ENCODE peak calls at places on chromosomes 2 and 18, in nine cellular contexts. O, F, Y, J, E, Q, I, D and U are unnamed samples.

GRCh38 chr2:186726938-186727337 is 33.1 kb downstream of the FAM171B start:
- DNase-seq in O (no peak), F (no peak), Y (no peak), J (no peak), E (no peak), Q (no peak), I (no peak), D (no peak), U (no peak)

GRCh38 chr18:26827581-26827980 is 37.9 kb downstream of the AQP4 start:
- DNase-seq in O (no peak), F (no peak), Y (no peak), J (no peak), E (no peak), Q (no peak), I (no peak), D (no peak), U (no peak)

GRCh38 chr2:54836477-54836876 is 113.0 kb downstream of the EML6 start:
- DNase-seq in O (no peak), F (no peak), Y (no peak), J (no peak), E (no peak), Q (no peak), I (no peak), D (no peak), U (no peak)

GRCh38 chr2:45184606-45185005 is 175.4 kb upstream of the SIX2 start:
- DNase-seq in O (no peak), F (peak), Y (no peak), J (no peak), E (no peak), Q (no peak), I (no peak), D (no peak), U (peak)

GRCh38 chr2:113858764-113859163 is 31.1 kb upstream of the ACTR3 start:
- DNase-seq in O (no peak), F (peak), Y (no peak), J (no peak), E (no peak), Q (no peak), I (no peak), D (no peak), U (no peak)

GRCh38 chr18:189254-189653 is 30.9 kb downstream of the USP14 start:
- DNase-seq in O (no peak), F (no peak), Y (no peak), J (no peak), E (no peak), Q (no peak), I (peak), D (no peak), U (no peak)

GRCh38 chr2:8602809-8603208 is 79.0 kb upstream of the ID2 start:
- DNase-seq in O (no peak), F (no peak), Y (no peak), J (no peak), E (no peak), Q (no peak), I (no peak), D (no peak), U (no peak)

GRCh38 chr2:209331291-209331844 is 92.5 kb upstream of the MAP2 start:
- DNase-seq in O (no peak), F (peak), Y (no peak), J (peak), E (no peak), Q (no peak), I (peak), D (no peak), U (no peak)

GRCh38 chr2:191713837-191714236 is 35.9 kb downstream of the NABP1 start:
- DNase-seq in O (no peak), F (no peak), Y (no peak), J (no peak), E (no peak), Q (no peak), I (peak), D (no peak), U (peak)

GRCh38 chr2:31541853-31542252 is 38.9 kb downstream of the SRD5A2 start:
- DNase-seq in O (no peak), F (no peak), Y (no peak), J (no peak), E (no peak), Q (no peak), I (no peak), D (no peak), U (no peak)

GRCh38 chr2:224221455-224221913 is 180.4 kb downstream of the FAM124B start:
- DNase-seq in O (no peak), F (peak), Y (no peak), J (no peak), E (no peak), Q (no peak), I (no peak), D (no peak), U (no peak)

GRCh38 chr2:70767094-70767698 is 804 bp downstream of the ADD2 start:
- DNase-seq in O (no peak), F (peak), Y (no peak), J (peak), E (no peak), Q (no peak), I (no peak), D (no peak), U (peak)

GRCh38 chr2:191321861-191322662 is 76.9 kb downstream of the MYO1B start:
- DNase-seq in O (peak), F (no peak), Y (no peak), J (peak), E (no peak), Q (no peak), I (no peak), D (no peak), U (no peak)

GRCh38 chr2:130288467-130289403 is 54.0 kb upstream of the IMP4 start:
- DNase-seq in O (no peak), F (no peak), Y (no peak), J (peak), E (no peak), Q (no peak), I (no peak), D (no peak), U (peak)

GRCh38 chr2:132582360-132582759 is 87.6 kb downstream of the LYPD1 start:
- DNase-seq in O (peak), F (no peak), Y (no peak), J (no peak), E (peak), Q (no peak), I (no peak), D (no peak), U (no peak)

GRCh38 chr18:79589601-79590091 is 90.0 kb upstream of the CTDP1 start:
- DNase-seq in O (no peak), F (no peak), Y (peak), J (no peak), E (no peak), Q (peak), I (no peak), D (no peak), U (no peak)

GRCh38 chr2:196453613-196454047 is 185.9 kb upstream of the CCDC150 start:
- DNase-seq in O (no peak), F (peak), Y (no peak), J (peak), E (no peak), Q (no peak), I (peak), D (peak), U (peak)

GRCh38 chr2:236177967-236178909 is 10.1 kb upstream of the GBX2 start:
- DNase-seq in O (no peak), F (peak), Y (peak), J (peak), E (peak), Q (peak), I (peak), D (peak), U (peak)

GRCh38 chr2:236176417-236176816 is 8.2 kb upstream of the GBX2 start:
- DNase-seq in O (no peak), F (peak), Y (peak), J (peak), E (no peak), Q (no peak), I (peak), D (no peak), U (no peak)

GRCh38 chr2:236176951-236177350 is 8.8 kb upstream of the GBX2 start:
- DNase-seq in O (no peak), F (no peak), Y (peak), J (peak), E (no peak), Q (no peak), I (no peak), D (no peak), U (no peak)

GRCh38 chr2:236178921-236179652 is 10.9 kb upstream of the GBX2 start:
- DNase-seq in O (no peak), F (no peak), Y (no peak), J (peak), E (no peak), Q (no peak), I (no peak), D (no peak), U (no peak)

DNA sequence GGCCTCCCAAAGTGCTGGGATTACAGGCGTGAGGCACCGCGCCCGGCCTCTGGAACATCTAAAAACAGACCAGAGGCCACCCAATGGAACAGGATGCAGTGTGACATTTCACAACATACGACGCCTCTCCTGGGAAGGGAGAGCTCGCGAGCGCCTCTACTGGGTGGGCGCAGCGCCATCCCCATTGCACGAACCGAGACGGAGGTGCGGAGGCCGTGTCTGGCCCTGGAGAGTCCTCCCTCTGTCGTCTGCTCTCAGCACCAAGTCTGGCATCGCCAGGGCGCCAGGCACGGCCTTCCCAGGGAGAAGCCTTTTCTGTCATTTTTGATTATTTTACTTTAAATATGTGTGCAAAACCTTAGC is 9.4 kb upstream of the GBX2 start:
- DNase-seq in O (no peak), F (peak), Y (peak), J (peak), E (no peak), Q (no peak), I (peak), D (no peak), U (no peak)
- TF ChIP-seq EP300 in O (no peak), F (no peak), Y (no peak), J (no peak), E (no peak), Q (no peak), I (no peak), D (no peak), U (no peak)

DNA sequence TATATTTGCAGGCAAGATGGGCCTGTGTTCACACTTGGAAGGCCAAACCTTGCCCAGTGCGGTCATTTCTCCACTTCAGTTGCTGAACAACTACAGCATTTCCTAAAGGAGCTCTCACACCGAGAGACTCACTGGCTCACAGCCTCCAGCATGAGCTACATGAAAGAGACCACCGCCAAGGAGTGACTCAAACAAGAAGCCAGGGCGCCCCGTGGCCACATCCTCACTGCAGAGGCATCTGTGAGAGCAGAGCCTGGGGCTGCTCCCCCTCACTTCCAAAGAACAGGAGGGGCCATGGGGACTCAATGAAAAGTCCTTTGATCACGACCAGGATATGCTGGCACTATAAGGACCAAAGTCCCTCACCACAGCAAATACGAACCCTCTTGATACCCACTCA is 50.0 kb downstream of the TMEM163 start:
- DNase-seq in O (no peak), F (no peak), Y (no peak), J (no peak), E (peak), Q (no peak), I (no peak), D (no peak), U (peak)
- TF ChIP-seq EP300 in O (no peak), F (no peak), Y (no peak), J (no peak), E (no peak), Q (no peak), I (no peak), D (no peak), U (no peak)

DNA sequence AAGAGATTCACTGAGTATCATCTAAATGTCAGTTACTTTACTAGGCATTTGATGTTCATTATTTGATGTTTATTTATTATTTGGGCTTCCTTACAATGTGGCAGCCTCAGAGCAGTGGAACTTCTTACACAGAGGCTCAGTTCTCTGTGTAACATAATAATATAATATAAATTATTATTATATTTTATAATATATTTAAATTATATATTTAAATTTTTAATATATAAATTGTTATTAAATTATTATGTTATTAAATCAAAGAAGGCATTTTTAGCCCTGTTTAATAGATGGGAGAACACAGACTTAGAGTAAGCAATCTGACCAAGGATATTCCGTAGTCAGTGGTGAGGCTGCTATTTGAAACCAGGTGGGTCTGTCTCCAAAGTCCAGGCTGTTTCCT is 315.3 kb upstream of the SKOR2 start:
- DNase-seq in O (no peak), F (no peak), Y (no peak), J (no peak), E (no peak), Q (no peak), I (no peak), D (no peak), U (no peak)
- TF ChIP-seq EP300 in O (no peak), F (no peak), Y (no peak), J (no peak), E (no peak), Q (no peak), I (no peak), D (no peak), U (no peak)

DNA sequence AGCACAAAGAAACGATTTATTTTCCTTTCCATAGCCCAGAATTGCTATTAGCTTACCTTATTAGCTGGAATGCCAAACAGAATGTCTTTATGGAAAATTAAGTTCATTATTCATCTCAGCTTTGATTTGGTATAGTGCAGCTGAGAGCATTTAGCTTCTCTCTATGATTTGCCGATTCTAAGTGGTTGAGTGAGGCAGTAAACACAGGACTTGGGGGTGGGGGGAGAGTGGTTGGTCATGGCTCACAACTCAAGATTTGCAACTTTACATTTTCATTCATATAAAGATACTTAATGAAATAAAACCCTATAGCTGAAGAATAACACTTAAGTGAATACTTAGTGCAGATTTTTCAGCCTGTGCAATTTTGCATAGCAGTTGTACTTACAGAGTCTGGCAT is 395.2 kb downstream of the TGIF1 start:
- DNase-seq in O (no peak), F (no peak), Y (no peak), J (no peak), E (no peak), Q (no peak), I (no peak), D (no peak), U (no peak)
- TF ChIP-seq EP300 in O (no peak), F (no peak), Y (no peak), J (no peak), E (no peak), Q (no peak), I (no peak), D (no peak), U (no peak)

DNA sequence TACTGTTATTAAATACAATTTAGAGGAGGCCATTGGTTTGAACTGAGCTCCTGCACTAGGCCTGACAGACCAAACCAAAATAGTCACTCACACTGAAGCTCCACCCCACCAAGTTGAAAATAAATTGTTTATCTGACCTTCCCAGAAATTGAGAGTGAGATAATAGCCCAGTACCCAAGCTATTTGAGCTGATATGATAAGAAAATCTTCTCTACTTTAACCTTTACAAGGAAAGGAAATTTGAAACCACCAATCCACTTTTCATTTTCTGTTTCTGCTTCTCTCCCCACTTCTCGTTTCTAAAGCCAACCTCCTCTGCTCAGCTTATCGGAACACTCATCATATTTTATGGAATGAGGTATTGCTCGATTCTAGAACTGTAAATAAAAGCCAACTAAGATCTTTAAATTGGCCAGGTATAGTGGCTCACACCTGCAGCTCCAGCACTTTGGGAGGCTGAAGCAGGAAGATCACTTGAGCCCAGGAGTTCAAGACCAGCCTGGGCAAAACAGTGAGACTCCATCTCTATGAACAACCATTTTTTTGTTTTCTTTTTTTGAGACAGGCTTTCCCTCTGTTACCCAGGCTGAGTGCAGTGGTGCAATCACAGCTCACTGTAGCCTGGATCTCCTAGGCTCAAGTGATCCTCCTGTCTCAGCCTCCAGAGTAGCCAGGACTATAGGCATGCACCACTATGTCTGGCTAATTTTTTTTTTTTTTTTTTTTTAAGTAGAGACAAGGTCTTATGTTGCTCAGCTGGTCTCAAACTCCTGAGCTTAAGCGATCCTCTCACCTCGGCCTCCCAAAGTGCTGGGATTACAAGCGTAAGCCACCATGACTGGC is 13.3 kb upstream of the GALM start:
- DNase-seq in O (no peak), F (no peak), Y (no peak), J (no peak), E (no peak), Q (no peak), I (no peak), D (no peak), U (no peak)
- TF ChIP-seq EP300 in O (no peak), F (no peak), Y (no peak), J (no peak), E (no peak), Q (no peak), I (no peak), D (no peak), U (no peak)

DNA sequence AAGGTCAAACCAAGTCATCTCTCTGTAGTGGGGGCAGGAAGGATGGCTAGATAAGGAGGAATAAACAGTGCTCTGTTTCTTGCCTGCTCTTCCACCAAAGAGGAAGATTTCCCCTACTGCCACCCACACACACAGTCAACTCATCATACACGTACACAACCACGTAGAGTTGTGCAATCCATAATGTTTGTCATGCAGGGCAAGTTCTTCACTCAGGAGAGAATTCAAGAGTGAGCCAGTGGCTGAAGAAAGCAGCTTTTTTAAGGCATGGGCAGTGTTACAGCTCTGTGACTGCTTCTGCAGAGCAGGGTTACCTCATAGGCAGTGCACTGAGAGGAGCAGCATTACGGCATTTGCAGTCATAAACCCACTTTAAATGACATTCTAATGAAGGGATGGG is 283.0 kb downstream of the RND3 start:
- DNase-seq in O (no peak), F (no peak), Y (no peak), J (no peak), E (no peak), Q (no peak), I (no peak), D (no peak), U (no peak)
- TF ChIP-seq EP300 in O (no peak), F (no peak), Y (no peak), J (no peak), E (no peak), Q (no peak), I (no peak), D (no peak), U (no peak)

DNA sequence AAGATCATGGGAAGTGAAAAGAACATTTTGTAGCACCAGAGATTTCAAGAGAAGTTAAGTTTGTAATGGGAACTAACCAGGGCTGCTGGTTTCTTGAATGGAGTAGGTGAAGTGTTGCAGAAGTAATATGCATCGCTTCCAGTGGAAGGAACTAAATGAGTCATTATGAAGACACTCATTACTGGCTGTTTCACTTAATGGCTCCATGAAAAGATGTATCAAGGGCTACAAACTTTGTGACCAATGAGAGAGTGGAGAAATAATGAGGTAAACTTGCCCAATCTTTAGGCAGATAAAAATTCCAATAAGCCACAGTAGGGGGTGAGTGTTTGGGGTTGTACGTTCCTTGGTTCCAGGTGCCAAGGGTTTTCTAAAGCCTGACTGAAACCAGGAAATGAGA is 380.3 kb upstream of the POU3F3 start:
- DNase-seq in O (no peak), F (no peak), Y (no peak), J (no peak), E (no peak), Q (no peak), I (no peak), D (no peak), U (no peak)
- TF ChIP-seq EP300 in O (no peak), F (no peak), Y (no peak), J (no peak), E (no peak), Q (no peak), I (no peak), D (no peak), U (no peak)